ENCODE peak calls at places on chromosome 21, in six cellular contexts. U, T, E, P, I and K are unnamed samples.

GRCh38 chr21:31370281-31370892 is 26.3 kb upstream of the TIAM1 start:
- DNase-seq in U (no peak), T (no peak), E (no peak), P (no peak), I (no peak), K (no peak)

GRCh38 chr21:42763578-42764442 is 110.4 kb downstream of the PDE9A start:
- DNase-seq in U (peak), T (no peak), E (no peak), P (no peak), I (no peak), K (no peak)

GRCh38 chr21:36791695-36792451 is 93.0 kb downstream of the SIM2 start:
- DNase-seq in U (peak), T (no peak), E (no peak), P (no peak), I (no peak), K (no peak)

GRCh38 chr21:25836396-25836795 is 101.6 kb downstream of the GABPA start:
- DNase-seq in U (no peak), T (no peak), E (no peak), P (no peak), I (no peak), K (no peak)

GRCh38 chr21:37074195-37074510 is 1.1 kb downstream of the TTC3 start:
- DNase-seq in U (peak), T (no peak), E (no peak), P (no peak), I (no peak), K (no peak)

GRCh38 chr21:15001773-15002647 is 62.8 kb downstream of the NRIP1 start:
- DNase-seq in U (no peak), T (no peak), E (peak), P (no peak), I (no peak), K (no peak)

GRCh38 chr21:44681861-44682579 is at the start of gene KRTAP12-1:
- DNase-seq in U (no peak), T (no peak), E (no peak), P (no peak), I (no peak), K (no peak)

GRCh38 chr21:43851593-43851992 is 13.4 kb upstream of the AGPAT3 start:
- DNase-seq in U (no peak), T (no peak), E (no peak), P (peak), I (no peak), K (no peak)

GRCh38 chr21:38621132-38621531 is 122.9 kb upstream of the ERG start:
- DNase-seq in U (no peak), T (no peak), E (no peak), P (no peak), I (no peak), K (no peak)

GRCh38 chr21:33198346-33199135 is 31.2 kb upstream of the IFNAR2 start:
- DNase-seq in U (no peak), T (no peak), E (no peak), P (no peak), I (no peak), K (no peak)

GRCh38 chr21:44914176-44914874 is 6.4 kb downstream of the ITGB2 start:
- DNase-seq in U (peak), T (no peak), E (peak), P (no peak), I (no peak), K (peak)

GRCh38 chr21:41752231-41752681 is 14.6 kb downstream of the RIPK4 start:
- DNase-seq in U (peak), T (peak), E (no peak), P (no peak), I (no peak), K (no peak)

GRCh38 chr21:43201491-43201890 is 32.7 kb downstream of the CRYAA start:
- DNase-seq in U (no peak), T (no peak), E (no peak), P (no peak), I (no peak), K (no peak)

GRCh38 chr21:16773206-16773605 is 739.6 kb upstream of the CXADR start:
- DNase-seq in U (no peak), T (no peak), E (no peak), P (no peak), I (no peak), K (no peak)

GRCh38 chr21:45910548-45911221 is 70.9 kb upstream of the COL6A1 start:
- DNase-seq in U (no peak), T (no peak), E (no peak), P (no peak), I (no peak), K (no peak)

GRCh38 chr21:37746849-37747248 is 169.4 kb downstream of the KCNJ6 start:
- DNase-seq in U (no peak), T (no peak), E (no peak), P (no peak), I (no peak), K (no peak)

GRCh38 chr21:33205476-33205875 is 24.3 kb upstream of the IFNAR2 start:
- DNase-seq in U (no peak), T (no peak), E (no peak), P (no peak), I (no peak), K (peak)

GRCh38 chr21:35581640-35582039 is 478.7 kb downstream of the SETD4 start:
- DNase-seq in U (no peak), T (no peak), E (no peak), P (no peak), I (no peak), K (no peak)

GRCh38 chr21:31509108-31510017 is 150.1 kb upstream of the SOD1 start:
- DNase-seq in U (no peak), T (no peak), E (no peak), P (no peak), I (no peak), K (peak)

GRCh38 chr21:17911628-17912027 is 92.5 kb upstream of the C21orf91 start:
- DNase-seq in U (no peak), T (no peak), E (no peak), P (no peak), I (no peak), K (no peak)